ENCODE peak calls at places on chromosomes 5 and 9, in eight cellular contexts. A is sigmoid colon, D is osteocyte, G is epithelial cell of esophagus, O is progenitor cell of endocrine pancreas, N is MCF 10A, Z is fibroblast of pulmonary artery, V is A549. W is an unnamed sample.

GRCh38 chr5:180133551-180133950 is 62.0 kb upstream of the RNF130 start:
- DNase-seq in A (no peak), D (no peak), G (peak; percentile 33), O (no peak), N (no peak), Z (no peak), V (no peak), W (no peak)

GRCh38 chr5:17424674-17425073 is 73.4 kb upstream of the TAF11L2 start:
- DNase-seq in A (no peak), D (no peak), G (no peak), O (no peak), N (no peak), Z (no peak), V (no peak), W (no peak)

GRCh38 chr5:122258241-122258640 is 53.8 kb upstream of the SNCAIP start:
- DNase-seq in A (no peak), D (no peak), G (peak; percentile 16), O (no peak), N (peak; percentile 74), Z (no peak), V (no peak), W (no peak)

GRCh38 chr5:179836225-179837019 is 15.7 kb downstream of the SQSTM1 start:
- DNase-seq in A (peak; percentile 77), D (no peak), G (no peak), O (no peak), N (no peak), Z (no peak), V (no peak), W (no peak)

GRCh38 chr9:28927711-28928110 is 1354.4 kb upstream of the C9orf72 start:
- DNase-seq in A (no peak), D (no peak), G (peak; percentile 98), O (no peak), N (peak; percentile 83), Z (no peak), V (peak; percentile 7), W (no peak)

GRCh38 chr9:98559568-98559967 is 149.2 kb downstream of the GABBR2 start:
- DNase-seq in A (no peak), D (no peak), G (no peak), O (no peak), N (no peak), Z (no peak), V (no peak), W (no peak)

GRCh38 chr5:22514231-22514630 is 338.9 kb downstream of the CDH12 start:
- DNase-seq in A (no peak), D (no peak), G (peak; percentile 36), O (no peak), N (peak; percentile 41), Z (no peak), V (no peak), W (no peak)

GRCh38 chr5:154308457-154309360 is 118.2 kb downstream of the GALNT10 start:
- DNase-seq in A (no peak), D (no peak), G (peak; percentile 30), O (no peak), N (no peak), Z (peak; percentile 57), V (peak; percentile 44), W (no peak)

GRCh38 chr5:55037046-55037771 is 13.2 kb downstream of the GZMK start:
- DNase-seq in A (no peak), D (no peak), G (peak; percentile 14), O (no peak), N (peak; percentile 9), Z (peak; percentile 12), V (no peak), W (no peak)

GRCh38 chr5:108638021-108638420 is 109.7 kb upstream of the FER start:
- DNase-seq in A (no peak), D (no peak), G (peak; percentile 59), O (no peak), N (no peak), Z (no peak), V (no peak), W (no peak)

GRCh38 chr9:127450170-127450830 is 906 bp downstream of the RPL12 start:
- DNase-seq in A (no peak), D (no peak), G (no peak), O (no peak), N (peak; percentile 17), Z (peak; percentile 41), V (no peak), W (no peak)

GRCh38 chr5:110963495-110963894 is 108.0 kb upstream of the TSLP start:
- DNase-seq in A (no peak), D (no peak), G (no peak), O (no peak), N (no peak), Z (no peak), V (no peak), W (no peak)

GRCh38 chr5:179798771-179799643 is 5.2 kb downstream of the LTC4S start:
- DNase-seq in A (peak; percentile 63), D (no peak), G (no peak), O (no peak), N (no peak), Z (no peak), V (no peak), W (no peak)

GRCh38 chr5:2658421-2658820 is 93.1 kb downstream of the IRX2 start:
- DNase-seq in A (no peak), D (no peak), G (peak; percentile 17), O (no peak), N (peak; percentile 94), Z (peak; percentile 50), V (no peak), W (no peak)

GRCh38 chr5:148732692-148733091 is 78.4 kb upstream of the HTR4 start:
- DNase-seq in A (no peak), D (no peak), G (no peak), O (no peak), N (no peak), Z (no peak), V (no peak), W (no peak)

GRCh38 chr9:35795701-35796100 is 4.3 kb downstream of the NPR2 start:
- DNase-seq in A (no peak), D (no peak), G (peak; percentile 59), O (no peak), N (no peak), Z (no peak), V (no peak), W (no peak)

GRCh38 chr5:178113141-178113787 is at the start of gene N4BP3:
- DNase-seq in A (no peak), D (no peak), G (peak; percentile 91), O (peak; percentile 78), N (peak; percentile 57), Z (peak; percentile 36), V (peak; percentile 60), W (peak; percentile 83)

GRCh38 chr5:38468202-38468656 is 88.2 kb downstream of the LIFR start:
- DNase-seq in A (peak; percentile 82), D (no peak), G (peak; percentile 93), O (no peak), N (peak; percentile 87), Z (peak; percentile 90), V (peak; percentile 81), W (no peak)

GRCh38 chr9:36194326-36195000 is 3.7 kb downstream of the CLTA start:
- DNase-seq in A (no peak), D (no peak), G (peak; percentile 54), O (no peak), N (no peak), Z (no peak), V (no peak), W (no peak)

GRCh38 chr5:95738069-95738468 is 6.9 kb downstream of the RHOBTB3 start:
- DNase-seq in A (no peak), D (no peak), G (no peak), O (no peak), N (no peak), Z (no peak), V (no peak), W (no peak)

GRCh38 chr5:133801955-133802751 is 166.3 kb downstream of the C5orf15 start:
- DNase-seq in A (no peak), D (no peak), G (peak; percentile 4), O (no peak), N (no peak), Z (peak; percentile 16), V (no peak), W (no peak)

DNA sequence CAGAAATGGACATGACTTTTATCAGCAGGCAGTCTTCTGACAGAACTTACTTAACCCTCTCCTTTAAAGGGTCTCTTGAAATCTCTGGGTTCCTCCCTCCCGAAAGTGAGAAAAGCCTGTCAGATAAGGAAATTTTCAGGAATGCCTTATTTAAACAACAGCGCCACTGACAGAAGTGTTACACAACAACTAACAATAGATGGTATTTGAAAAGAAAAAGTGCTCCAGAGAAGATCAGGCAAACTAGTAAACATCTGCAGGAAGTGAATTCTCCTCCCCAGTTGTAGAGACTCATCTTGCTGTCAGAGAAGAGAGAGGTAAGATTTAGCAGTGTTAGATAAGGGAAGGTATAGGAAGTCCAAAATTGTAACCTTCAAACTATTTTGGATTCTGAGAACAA is 107.2 kb upstream of the NFIL3 start:
- DNase-seq in A (no peak), D (no peak), G (peak; percentile 28), O (no peak), N (no peak), Z (peak; percentile 47), V (no peak), W (no peak)
- TF ChIP-seq CTCF in A (no peak), D (no peak), G (no peak), O (no peak), N (no peak), Z (no peak), V (no peak), W (no peak)

GRCh38 chr5:132102944-132103343 is 29.4 kb downstream of the CSF2 start:
- DNase-seq in A (no peak), D (no peak), G (no peak), O (no peak), N (no peak), Z (no peak), V (no peak), W (no peak)

GRCh38 chr5:132103969-132104391 is 30.4 kb downstream of the CSF2 start:
- DNase-seq in A (no peak), D (no peak), G (no peak), O (no peak), N (peak; percentile 69), Z (no peak), V (no peak), W (no peak)

GRCh38 chr5:132102101-132102701 is 28.6 kb downstream of the CSF2 start:
- DNase-seq in A (no peak), D (no peak), G (no peak), O (no peak), N (no peak), Z (no peak), V (no peak), W (no peak)

GRCh38 chr5:132104561-132104960 is 31.0 kb downstream of the CSF2 start:
- DNase-seq in A (no peak), D (no peak), G (peak; percentile 66), O (no peak), N (peak; percentile 65), Z (no peak), V (no peak), W (no peak)

GRCh38 chr5:132103380-132103951 is 29.9 kb downstream of the CSF2 start:
- DNase-seq in A (peak; percentile 88), D (no peak), G (peak; percentile 87), O (no peak), N (peak; percentile 96), Z (peak; percentile 93), V (peak; percentile 58), W (no peak)
- TF ChIP-seq CTCF in A (no peak), D (no peak), G (no peak), O (no peak), N (no peak), Z (peak; percentile 4), V (no peak), W (no peak)

GRCh38 chr5:14177651-14178050 is 34.5 kb downstream of the TRIO start:
- DNase-seq in A (no peak), D (no peak), G (no peak), O (no peak), N (no peak), Z (no peak), V (no peak), W (no peak)
- TF ChIP-seq CTCF in A (no peak), D (no peak), G (no peak), O (no peak), N (no peak), Z (no peak), V (no peak), W (no peak)

GRCh38 chr5:136212252-136212721 is 19.3 kb upstream of the SMIM32 start:
- DNase-seq in A (peak; percentile 76), D (no peak), G (peak; percentile 64), O (peak; percentile 23), N (peak; percentile 73), Z (peak; percentile 65), V (peak; percentile 61), W (peak; percentile 74)
- TF ChIP-seq CTCF in A (peak; percentile 87), D (peak; percentile 93), G (peak; percentile 93), O (peak; percentile 91), N (peak; percentile 96), Z (peak; percentile 92), V (peak; percentile 83), W (peak; percentile 88)

W was measured in glutamatergic neuron.